ENCODE peak calls at places on chromosome 7, in four cellular contexts. I, M, B and A are unnamed samples.
A peak's percentile ranks its signal among the peaks of the same experiment; 100 is the strongest.

GRCh38 chr7:24378871-24379608 is 95.0 kb downstream of the NPY start:
- DNase-seq in M (no peak), I (no peak), B (no peak), A (peak; percentile 5)

GRCh38 chr7:47181609-47182264 is 400.2 kb downstream of the TNS3 start:
- DNase-seq in I (no peak), B (no peak), M (no peak), A (no peak)

GRCh38 chr7:76357379-76358052 is 1.3 kb downstream of the YWHAG start:
- DNase-seq in I (no peak), M (no peak), B (no peak), A (no peak)

GRCh38 chr7:82444220-82445049 is 858 bp upstream of the CACNA2D1 start:
- DNase-seq in M (no peak), I (no peak), B (no peak), A (peak; percentile 61)

GRCh38 chr7:113015038-113015645 is 71.5 kb downstream of the GPR85 start:
- DNase-seq in M (no peak), B (no peak), I (peak; percentile 11), A (peak; percentile 5)

GRCh38 chr7:74355091-74355490 is 65.9 kb downstream of the CLIP2 start:
- DNase-seq in B (no peak), M (no peak), I (peak; percentile 20), A (peak; percentile 73)

GRCh38 chr7:123367508-123368122 is 166.8 kb downstream of the IQUB start:
- DNase-seq in I (peak; percentile 10), M (peak; percentile 15), B (peak; percentile 55), A (peak; percentile 15)

GRCh38 chr7:149795126-149795525 is 21.7 kb upstream of the ZNF467 start:
- DNase-seq in I (no peak), M (no peak), B (no peak), A (no peak)

GRCh38 chr7:46554688-46555422 is 633.8 kb upstream of the IGFBP3 start:
- DNase-seq in M (no peak), I (no peak), B (no peak), A (no peak)

GRCh38 chr7:155228894-155229293 is 68.8 kb upstream of the INSIG1 start:
- DNase-seq in I (no peak), M (no peak), B (no peak), A (no peak)

GRCh38 chr7:95441042-95441823 is 6.4 kb upstream of the PON2 start:
- DNase-seq in B (no peak), I (peak; percentile 93), M (no peak), A (peak; percentile 93)

GRCh38 chr7:77923419-77923818 is 124.8 kb downstream of the PHTF2 start:
- DNase-seq in M (no peak), I (no peak), B (no peak), A (no peak)

GRCh38 chr7:1103009-1103788 is 15.3 kb downstream of the GPER1 start:
- DNase-seq in M (peak; percentile 73), I (peak; percentile 41), B (no peak), A (no peak)

GRCh38 chr7:130943336-130943901 is 209.4 kb upstream of the KLF14 start:
- DNase-seq in M (no peak), B (no peak), I (no peak), A (peak; percentile 52)

GRCh38 chr7:49638166-49638565 is 135.3 kb upstream of the VWC2 start:
- DNase-seq in B (no peak), I (no peak), M (no peak), A (no peak)

GRCh38 chr7:142797342-142797798 is 26.6 kb downstream of the PRSS2 start:
- DNase-seq in M (no peak), I (no peak), B (peak; percentile 45), A (no peak)

GRCh38 chr7:80428161-80429054 is 83.5 kb downstream of the GNAT3 start:
- DNase-seq in B (no peak), I (peak; percentile 65), M (no peak), A (peak; percentile 79)

GRCh38 chr7:139871276-139871675 is 42.2 kb downstream of the TBXAS1 start:
- DNase-seq in M (no peak), I (no peak), B (no peak), A (no peak)

GRCh38 chr7:12490105-12490688 is 80.3 kb upstream of the SCIN start:
- DNase-seq in M (no peak), B (peak; percentile 42), I (peak; percentile 5), A (peak; percentile 49)

GRCh38 chr7:156764016-156764669 is 123.6 kb downstream of the RNF32 start:
- DNase-seq in B (peak; percentile 68), M (no peak), I (peak; percentile 68), A (peak; percentile 69)

GRCh38 chr7:128893251-128894100 is 17.0 kb downstream of the KCP start:
- DNase-seq in B (no peak), M (no peak), I (no peak), A (no peak)
- TF ChIP-seq ESRRA in B (no peak), M (no peak), I (no peak), A (no peak)

DNA sequence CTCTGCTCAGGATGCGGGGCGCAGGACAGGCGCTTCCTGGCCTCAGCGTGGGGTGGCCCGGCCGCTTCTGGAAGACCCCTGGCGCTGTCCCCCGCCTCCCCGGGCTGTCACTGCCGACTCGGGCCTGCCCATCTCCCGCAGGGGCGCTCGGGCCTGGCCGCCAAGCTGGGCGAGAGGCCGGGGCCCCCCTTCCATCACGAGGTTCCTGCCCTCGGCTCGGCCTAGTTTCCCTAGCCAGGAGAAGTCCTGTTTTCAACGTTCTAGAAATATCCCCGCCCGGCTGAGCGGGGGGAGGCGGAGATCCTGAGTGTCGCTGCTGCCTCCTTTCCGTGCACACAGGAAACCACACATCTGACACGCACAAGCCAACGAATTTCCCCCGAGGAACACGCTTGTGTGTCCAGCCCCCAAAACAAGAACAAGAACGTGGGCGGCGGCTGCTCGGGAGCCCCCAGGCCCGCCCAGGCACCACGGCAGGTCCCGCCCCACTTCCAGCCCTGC is 33.7 kb downstream of the AP5Z1 start:
- DNase-seq in M (no peak), I (no peak), B (no peak), A (no peak)
- TF ChIP-seq CHD2 in M (no peak), I (no peak), B (no peak), A (no peak)

GRCh38 chr7:136687693-136688322 is 180.6 kb upstream of the CHRM2 start:
- DNase-seq in B (peak; percentile 47), I (peak; percentile 7), M (no peak), A (peak; percentile 24)
- TF ChIP-seq CEBPB in B (no peak), I (no peak), M (no peak), A (no peak)

GRCh38 chr7:117479480-117480224 is at the start of gene CFTR:
- DNase-seq in I (no peak), M (no peak), B (no peak), A (peak; percentile 5)
- TF ChIP-seq ESRRA in I (no peak), M (no peak), B (no peak), A (no peak)

GRCh38 chr7:44564606-44565005 is 9.1 kb downstream of the DDX56 start:
- DNase-seq in M (no peak), B (no peak), I (no peak), A (no peak)

GRCh38 chr7:44561962-44562621 is 11.6 kb downstream of the DDX56 start:
- DNase-seq in M (no peak), I (peak; percentile 87), B (peak; percentile 69), A (peak; percentile 81)

GRCh38 chr7:44563171-44563679 is 10.5 kb downstream of the DDX56 start:
- DNase-seq in B (no peak), M (no peak), I (no peak), A (no peak)

GRCh38 chr7:44559485-44559884 is 14.2 kb downstream of the DDX56 start:
- DNase-seq in I (no peak), M (no peak), B (no peak), A (no peak)

DNA sequence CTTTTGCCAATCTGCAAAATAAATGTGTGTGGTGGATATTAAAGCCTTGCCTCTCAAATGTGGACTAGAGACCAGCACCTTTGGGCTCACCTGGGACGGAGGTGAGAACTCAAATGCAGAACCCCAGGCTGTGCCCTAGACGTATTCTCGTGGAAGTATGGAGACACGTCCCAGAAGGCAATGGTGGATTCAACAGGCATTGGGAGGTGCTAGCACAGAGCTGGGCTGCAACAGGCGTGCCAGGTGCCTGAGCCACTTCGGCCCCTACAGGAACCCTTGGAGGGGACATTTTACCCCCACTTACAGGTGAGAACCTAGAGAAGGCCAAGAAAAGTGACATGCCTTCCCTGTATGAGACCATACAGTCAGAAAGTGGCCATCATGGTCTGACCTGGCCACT is 12.2 kb downstream of the DDX56 start:
- DNase-seq in I (no peak), M (no peak), B (no peak), A (no peak)
- TF ChIP-seq CHD2 in I (no peak), M (no peak), B (no peak), A (no peak)

DNA sequence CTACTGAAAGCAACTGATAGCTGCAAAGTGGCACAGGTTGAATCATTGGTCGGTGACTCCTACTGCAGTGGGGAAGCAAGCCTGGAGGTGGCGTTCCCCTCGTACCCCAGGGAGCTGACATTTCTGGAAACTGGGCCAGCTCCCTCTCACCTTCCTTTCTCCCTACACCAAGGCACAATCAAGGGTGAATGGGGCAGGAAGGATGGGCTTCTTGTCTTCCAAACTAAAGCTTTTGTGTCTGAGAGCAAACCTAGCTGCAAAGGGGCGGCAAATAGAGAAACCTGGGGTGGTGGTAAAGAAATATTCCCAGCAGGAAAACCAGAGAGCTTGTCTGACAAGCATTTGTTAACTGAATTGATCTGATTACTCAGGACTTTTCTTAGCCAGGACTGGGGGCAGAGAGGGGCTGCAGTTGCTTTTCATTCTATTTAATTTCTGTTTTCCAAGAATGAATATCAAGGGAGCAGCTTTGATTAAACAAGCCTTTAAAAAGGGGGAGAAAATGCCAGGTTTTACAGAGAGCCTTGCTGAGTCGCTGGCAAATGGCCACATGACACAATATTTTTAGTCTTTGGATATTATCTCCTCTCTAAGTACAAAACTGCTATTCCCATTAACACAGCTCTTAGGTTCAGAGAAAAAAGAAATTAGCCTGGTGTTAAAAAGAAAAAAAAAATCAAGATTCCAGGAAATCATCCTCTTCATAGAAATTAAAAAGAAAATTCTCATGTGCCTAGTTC is 27.8 kb downstream of the CDHR3 start:
- DNase-seq in I (no peak), M (no peak), B (no peak), A (no peak)
- TF ChIP-seq CEBPB in I (no peak), M (no peak), B (no peak), A (no peak)

GRCh38 chr7:51071427-51071826 is 245.2 kb downstream of the COBL start:
- DNase-seq in B (no peak), I (no peak), M (no peak), A (no peak)

GRCh38 chr7:51077951-51078350 is 238.7 kb downstream of the COBL start:
- DNase-seq in B (no peak), M (no peak), I (no peak), A (no peak)

GRCh38 chr7:51078653-51079052 is 238.0 kb downstream of the COBL start:
- DNase-seq in I (no peak), B (no peak), M (no peak), A (no peak)

GRCh38 chr7:51079494-51079893 is 237.1 kb downstream of the COBL start:
- DNase-seq in B (no peak), M (no peak), I (no peak), A (no peak)

GRCh38 chr7:51075681-51076580 is 240.7 kb downstream of the COBL start:
- DNase-seq in M (no peak), B (no peak), I (no peak), A (no peak)
- TF ChIP-seq ESRRA in M (no peak), B (no peak), I (no peak), A (no peak)